ENCODE peak calls at places on chromosomes 16 and 17, in ten cellular contexts. T is sigmoid colon, K is HepG2, V is GM23338, Q is SK-N-MC, G is stomach, M is upper lobe of left lung, I is Panc1, F is esophagus muscularis mucosa, L is SK-N-SH. W is an unnamed sample.

GRCh38 chr17:6426356-6427101 is 8.4 kb downstream of the AIPL1 start:
- DNase-seq in F (no peak), V (no peak), M (no peak), I (no peak), K (no peak), T (no peak), Q (no peak), G (no peak), L (no peak), W (no peak)

GRCh38 chr17:32136856-32137255 is 5.4 kb upstream of the RHOT1 start:
- DNase-seq in F (no peak), T (no peak), K (no peak), Q (no peak), L (no peak), I (no peak), V (no peak), M (no peak), G (no peak), W (no peak)

GRCh38 chr16:6016530-6017184 is 919.1 kb upstream of the EEF2KMT start:
- DNase-seq in L (peak), M (no peak), Q (no peak), G (no peak), I (no peak), F (no peak), T (no peak), V (peak), K (peak), W (no peak)

GRCh38 chr17:75077490-75078096 is 10.2 kb upstream of the SLC16A5 start:
- DNase-seq in T (peak), F (peak), M (peak), I (no peak), L (no peak), V (peak), Q (no peak), K (no peak), G (peak), W (no peak)

GRCh38 chr17:1011138-1011537 is 14.2 kb downstream of the TIMM22 start:
- DNase-seq in F (no peak), M (no peak), L (no peak), T (no peak), K (no peak), V (no peak), I (no peak), Q (no peak), G (no peak), W (no peak)

GRCh38 chr17:79619196-79619595 is 8.3 kb upstream of the RBFOX3 start:
- DNase-seq in I (no peak), G (no peak), K (no peak), T (peak), M (no peak), L (peak), V (no peak), Q (no peak), F (no peak), W (no peak)

GRCh38 chr16:610513-611381 is 20.0 kb upstream of the WFIKKN1 start:
- DNase-seq in I (no peak), F (no peak), M (peak), L (peak), K (peak), G (peak), Q (no peak), T (peak), V (peak), W (peak)

GRCh38 chr17:27985306-27985705 is 57.2 kb upstream of the NLK start:
- DNase-seq in K (no peak), L (no peak), M (no peak), G (no peak), T (no peak), I (no peak), Q (no peak), F (no peak), V (no peak), W (no peak)

GRCh38 chr16:75066861-75067447 is 49.6 kb downstream of the LDHD start:
- DNase-seq in G (no peak), L (no peak), F (no peak), V (no peak), I (no peak), T (no peak), M (no peak), K (no peak), Q (no peak), W (no peak)

GRCh38 chr16:73268311-73268997 is 220.5 kb upstream of the ZFHX3 start:
- DNase-seq in F (no peak), G (no peak), M (no peak), Q (no peak), T (no peak), L (peak), I (no peak), V (peak), K (peak), W (no peak)

GRCh38 chr17:40843242-40843641 is 20.8 kb upstream of the KRT10 start:
- DNase-seq in I (no peak), Q (no peak), L (no peak), M (no peak), G (no peak), F (no peak), K (no peak), V (no peak), T (no peak), W (no peak)

GRCh38 chr17:44314031-44314430 is 5.6 kb downstream of the RUNDC3A start:
- DNase-seq in G (no peak), I (no peak), T (no peak), V (no peak), K (no peak), L (peak), Q (no peak), M (no peak), F (no peak), W (no peak)

GRCh38 chr16:12170103-12171025 is 193.8 kb downstream of the SNX29 start:
- DNase-seq in F (no peak), G (no peak), M (no peak), L (no peak), V (no peak), Q (no peak), K (no peak), I (no peak), T (no peak), W (no peak)

GRCh38 chr16:87704754-87705353 is 60.9 kb downstream of the KLHDC4 start:
- DNase-seq in F (no peak), K (no peak), M (no peak), G (no peak), Q (no peak), V (no peak), L (no peak), I (no peak), T (no peak), W (no peak)

GRCh38 chr16:72637306-72637705 is 410.6 kb downstream of the ZFHX3 start:
- DNase-seq in Q (no peak), F (no peak), K (no peak), G (no peak), L (no peak), I (no peak), V (no peak), M (no peak), T (no peak), W (no peak)

GRCh38 chr16:75254359-75254837 is 3.0 kb upstream of the BCAR1 start:
- DNase-seq in K (no peak), L (peak), T (peak), M (peak), F (no peak), V (peak), Q (no peak), I (no peak), G (no peak), W (peak)

GRCh38 chr17:28279411-28279810 is 39.6 kb upstream of the TMEM97 start:
- DNase-seq in T (no peak), V (no peak), M (no peak), L (no peak), I (no peak), F (no peak), K (no peak), G (no peak), Q (no peak), W (no peak)

GRCh38 chr17:32010114-32010513 is 2.9 kb downstream of the LRRC37B start:
- DNase-seq in G (no peak), L (no peak), M (no peak), Q (no peak), F (no peak), K (no peak), I (no peak), T (no peak), V (no peak), W (no peak)

GRCh38 chr17:39617446-39618251 is 9.1 kb upstream of the PPP1R1B start:
- DNase-seq in V (peak), L (peak), Q (no peak), T (peak), M (peak), F (no peak), K (no peak), I (no peak), G (peak), W (no peak)

GRCh38 chr16:68116256-68116853 is 31.2 kb downstream of the NFATC3 start:
- DNase-seq in L (no peak), F (no peak), K (no peak), G (no peak), M (no peak), V (no peak), Q (no peak), I (peak), T (no peak), W (no peak)

GRCh38 chr17:20095366-20096080 is 86.4 kb downstream of the SPECC1 start:
- DNase-seq in V (peak), I (no peak), L (peak), G (peak), Q (no peak), T (peak), F (no peak), M (no peak), K (peak), W (no peak)

GRCh38 chr17:19338031-19338990 is 24.2 kb downstream of the B9D1 start:
- DNase-seq in I (no peak), K (peak), F (no peak), V (peak), M (peak), Q (no peak), L (peak), T (peak), G (peak), W (no peak)

GRCh38 chr17:30333503-30334240 is at the start of gene TMIGD1:
- DNase-seq in F (no peak), K (no peak), G (no peak), I (no peak), M (no peak), Q (no peak), V (no peak), T (no peak), L (no peak), W (no peak)

GRCh38 chr17:8630227-8630801 is at the start of gene MYH10:
- DNase-seq in K (no peak), G (no peak), Q (no peak), I (no peak), T (peak), V (no peak), F (no peak), M (no peak), L (no peak), W (peak)

GRCh38 chr16:50190292-50190691 is 37.2 kb downstream of the TENT4B start:
- DNase-seq in M (no peak), T (no peak), K (no peak), L (no peak), Q (no peak), I (no peak), F (no peak), V (no peak), G (no peak), W (no peak)

GRCh38 chr17:3433741-3434140 is at the start of gene OR1E2:
- DNase-seq in I (no peak), T (no peak), L (no peak), Q (no peak), M (no peak), F (no peak), K (no peak), V (no peak), G (no peak), W (no peak)

GRCh38 chr16:13553453-13553985 is 366.4 kb upstream of the ERCC4 start:
- DNase-seq in L (no peak), Q (no peak), V (no peak), I (no peak), M (no peak), K (no peak), G (no peak), F (peak), T (no peak), W (no peak)

GRCh38 chr17:32256695-32257013 is 9.0 kb upstream of the RHBDL3 start:
- DNase-seq in G (no peak), F (no peak), V (no peak), Q (no peak), K (no peak), M (no peak), I (no peak), T (no peak), L (no peak), W (no peak)

GRCh38 chr17:64491034-64491860 is 5.6 kb downstream of the POLG2 start:
- DNase-seq in M (peak), Q (no peak), I (no peak), L (no peak), K (peak), T (no peak), F (no peak), G (no peak), V (peak), W (no peak)

GRCh38 chr17:44081681-44082080 is 11.1 kb downstream of the G6PC3 start:
- DNase-seq in G (no peak), K (no peak), Q (no peak), V (no peak), T (no peak), I (no peak), F (no peak), M (no peak), L (no peak), W (no peak)

GRCh38 chr17:69500911-69501429 is 86.5 kb downstream of the MAP2K6 start:
- DNase-seq in V (no peak), G (no peak), I (no peak), Q (no peak), K (no peak), F (no peak), T (no peak), M (no peak), L (no peak), W (no peak)
- TF ChIP-seq POLR2AphosphoS5 in V (no peak), G (no peak), I (no peak), Q (no peak), K (no peak), F (no peak), T (no peak), M (no peak), L (no peak), W (no peak)

GRCh38 chr17:68184141-68184571 is 63.7 kb upstream of the AMZ2 start:
- DNase-seq in K (no peak), I (no peak), T (no peak), V (peak), M (no peak), G (no peak), F (no peak), Q (no peak), L (no peak), W (no peak)
- H3K4me3 ChIP-seq in K (no peak), I (no peak), T (no peak), V (no peak), M (no peak), G (no peak), F (no peak), Q (no peak), L (no peak), W (no peak)

GRCh38 chr16:80103463-80103862 is 437.3 kb upstream of the DYNLRB2 start:
- DNase-seq in T (no peak), K (no peak), M (no peak), G (no peak), I (no peak), L (no peak), Q (no peak), V (no peak), F (no peak), W (no peak)
- TF ChIP-seq POLR2AphosphoS5 in T (no peak), K (no peak), M (no peak), G (no peak), I (no peak), L (no peak), Q (no peak), V (no peak), F (no peak), W (no peak)

GRCh38 chr17:12567077-12568053 is 98.3 kb upstream of the MYOCD start:
- DNase-seq in L (no peak), I (no peak), Q (no peak), M (no peak), K (no peak), F (no peak), T (no peak), V (no peak), G (no peak), W (no peak)

GRCh38 chr17:12571606-12572005 is 94.1 kb upstream of the MYOCD start:
- DNase-seq in I (no peak), T (no peak), F (no peak), L (no peak), G (no peak), M (no peak), Q (no peak), K (no peak), V (no peak), W (no peak)

GRCh38 chr17:12574525-12574924 is 91.2 kb upstream of the MYOCD start:
- DNase-seq in G (no peak), I (no peak), L (no peak), F (no peak), T (no peak), V (no peak), Q (no peak), M (no peak), K (no peak), W (no peak)

GRCh38 chr17:12566281-12567002 is 99.2 kb upstream of the MYOCD start:
- DNase-seq in L (no peak), T (no peak), I (no peak), F (no peak), G (no peak), K (no peak), Q (no peak), M (no peak), V (peak), W (no peak)

DNA sequence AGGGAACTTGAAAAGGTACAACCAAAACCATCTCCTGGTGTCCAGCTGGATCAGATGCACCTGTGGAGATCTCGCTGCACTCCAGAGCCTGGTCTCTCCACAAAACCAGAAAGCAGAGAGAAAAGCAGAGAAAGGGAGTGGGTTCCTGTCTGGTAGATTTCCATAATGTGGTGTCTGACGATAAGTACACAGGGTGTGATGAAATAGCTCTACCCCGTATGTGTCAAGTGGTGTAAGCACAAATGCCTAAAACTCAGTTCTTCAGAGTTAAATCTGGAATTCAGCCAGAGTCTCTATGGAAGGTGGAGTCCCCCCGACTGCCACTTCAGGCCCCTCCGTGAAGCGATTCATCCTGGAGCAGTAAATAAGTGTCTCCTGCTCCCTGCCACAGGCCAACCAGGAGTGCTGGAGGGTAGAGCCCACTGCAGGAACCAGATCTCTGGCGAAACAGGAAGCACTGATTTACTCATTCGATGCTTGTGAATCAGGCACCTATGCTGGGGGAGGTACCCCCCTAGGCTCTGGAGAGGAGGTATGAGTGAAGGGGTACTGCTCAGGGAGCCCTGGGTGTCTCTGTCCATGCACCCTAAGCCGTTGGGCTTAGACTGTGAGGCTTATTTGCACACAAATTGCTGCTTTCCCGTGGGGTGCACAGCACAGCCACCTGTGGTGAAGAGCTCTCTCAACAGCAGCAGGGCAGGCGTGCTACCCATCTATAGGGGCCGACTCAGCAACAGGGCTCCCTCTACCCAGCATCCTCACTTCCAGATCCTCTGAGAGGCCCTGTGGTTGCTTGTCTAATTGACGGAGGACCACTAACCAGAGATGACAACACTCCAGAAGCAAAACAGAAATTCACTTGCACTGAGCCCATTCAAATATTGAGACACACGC is 97.1 kb upstream of the MYOCD start:
- DNase-seq in V (no peak), K (no peak), G (no peak), I (no peak), T (no peak), L (no peak), Q (no peak), F (no peak), M (no peak), W (no peak)
- H3K4me3 ChIP-seq in V (no peak), K (no peak), G (no peak), I (no peak), T (no peak), L (no peak), Q (no peak), F (no peak), M (no peak), W (no peak)

GRCh38 chr17:57372156-57372555 is 115.8 kb downstream of the MSI2 start:
- DNase-seq in I (no peak), M (no peak), F (no peak), V (no peak), G (no peak), L (no peak), Q (no peak), K (peak), T (no peak), W (no peak)
- TF ChIP-seq POLR2AphosphoS5 in I (peak), M (no peak), F (no peak), V (no peak), G (no peak), L (no peak), Q (no peak), K (no peak), T (no peak), W (no peak)

DNA sequence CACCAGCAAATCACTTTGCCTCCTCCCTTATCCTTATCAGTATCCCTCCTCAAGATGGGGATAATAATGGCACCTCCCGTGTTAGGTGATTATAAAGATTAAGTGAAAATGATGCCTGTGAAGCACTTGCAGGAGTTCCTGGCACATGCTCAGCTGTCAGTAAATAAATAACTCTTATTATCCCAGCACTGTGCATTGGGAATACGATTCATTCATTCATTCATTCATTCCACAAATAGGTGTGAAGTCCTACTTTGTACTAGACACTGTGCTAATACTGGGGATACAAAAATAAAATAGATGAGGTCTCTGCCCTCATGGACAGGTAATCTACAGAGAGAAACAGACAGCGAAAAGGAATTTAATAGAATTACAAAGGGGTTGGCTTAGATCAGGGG is 2.0 kb downstream of the XYLT2 start:
- DNase-seq in G (no peak), L (no peak), Q (no peak), V (no peak), M (no peak), F (no peak), K (no peak), I (no peak), T (no peak), W (no peak)
- H3K4me3 ChIP-seq in G (peak), L (peak), Q (no peak), V (peak), M (no peak), F (no peak), K (no peak), I (no peak), T (no peak), W (no peak)

DNA sequence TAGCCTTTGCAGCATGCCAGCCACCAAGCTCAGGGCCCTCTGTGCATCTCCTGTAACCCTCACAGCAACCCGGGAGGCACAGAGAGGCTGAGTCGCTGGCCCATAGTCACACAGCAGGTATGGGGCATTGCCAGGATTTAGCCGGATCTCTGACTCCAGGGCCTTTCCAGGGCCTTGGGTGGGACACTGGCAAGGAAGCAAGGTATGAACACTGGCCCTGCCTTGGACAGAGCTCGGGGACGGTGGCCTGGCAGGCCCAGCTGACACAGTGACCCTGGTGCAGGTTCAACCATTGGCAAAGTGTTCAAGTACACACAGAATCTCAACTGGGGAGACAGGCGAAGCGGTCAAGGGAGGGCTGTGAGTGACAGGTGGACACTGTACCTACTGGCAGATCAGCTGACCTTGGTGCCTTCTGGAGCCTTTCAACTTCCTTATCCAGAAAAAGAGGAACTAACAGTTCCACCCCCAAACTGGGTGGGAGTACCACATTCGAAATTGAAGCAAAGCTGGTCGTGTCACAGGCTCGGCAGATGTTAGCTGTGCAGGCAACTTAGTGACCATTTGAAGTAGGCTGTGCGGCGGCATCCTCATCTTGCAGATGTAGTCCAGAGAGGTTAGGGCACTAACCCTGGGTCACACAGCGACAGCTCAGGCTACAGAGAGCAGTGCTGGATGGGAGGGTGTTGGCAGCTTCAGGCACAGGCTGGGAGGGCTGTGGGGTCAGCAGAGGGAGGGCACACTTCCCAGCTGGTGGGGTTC is 287.4 kb downstream of the SEC14L1 start:
- DNase-seq in V (no peak), L (no peak), M (peak), F (no peak), Q (no peak), K (no peak), I (no peak), T (no peak), G (no peak), W (no peak)
- TF ChIP-seq POLR2AphosphoS5 in V (no peak), L (no peak), M (no peak), F (no peak), Q (no peak), K (no peak), I (no peak), T (no peak), G (no peak), W (no peak)

GRCh38 chr17:81057777-81058176 is 22.8 kb downstream of the BAIAP2 start:
- DNase-seq in V (no peak), I (no peak), F (no peak), T (no peak), M (no peak), Q (no peak), G (no peak), L (peak), K (no peak), W (no peak)
- H3K4me3 ChIP-seq in V (no peak), I (no peak), F (no peak), T (no peak), M (no peak), Q (no peak), G (no peak), L (no peak), K (no peak), W (peak)

GRCh38 chr16:8600144-8600856 is 10.0 kb upstream of the TMEM114 start:
- DNase-seq in V (no peak), K (no peak), G (no peak), F (no peak), I (no peak), L (no peak), Q (no peak), T (no peak), M (no peak), W (no peak)
- TF ChIP-seq POLR2AphosphoS5 in V (no peak), K (no peak), G (no peak), F (no peak), I (no peak), L (no peak), Q (no peak), T (no peak), M (no peak), W (no peak)